ENCODE peak calls at places on chromosomes 11 and 22, in four cellular contexts. T is GM12865, V is brain microvascular endothelial cell, R is A549. W is an unnamed sample.

GRCh38 chr11:68878022-68878421 is 25.6 kb downstream of the MRPL21 start:
- DNase-seq in T (no peak), V (no peak), R (no peak), W (no peak)

GRCh38 chr11:47714554-47715081 is 551 bp downstream of the AGBL2 start:
- DNase-seq in T (peak), V (no peak), R (no peak), W (no peak)

GRCh38 chr11:26231252-26231661 is 100.7 kb upstream of the ANO3 start:
- DNase-seq in T (no peak), V (peak), R (no peak), W (no peak)

GRCh38 chr11:73237471-73238290 is 19.6 kb downstream of the P2RY2 start:
- DNase-seq in T (no peak), V (peak), R (no peak), W (no peak)

GRCh38 chr22:27681037-27681436 is 120.5 kb downstream of the MN1 start:
- DNase-seq in T (no peak), V (no peak), R (no peak), W (no peak)

GRCh38 chr11:79200398-79201070 is 240.3 kb downstream of the TENM4 start:
- DNase-seq in T (no peak), V (no peak), R (no peak), W (no peak)

GRCh38 chr11:61551630-61552029 is 29.2 kb downstream of the SYT7 start:
- DNase-seq in T (no peak), V (no peak), R (peak), W (peak)

GRCh38 chr11:35322321-35322979 is 96.9 kb downstream of the SLC1A2 start:
- DNase-seq in T (no peak), V (no peak), R (no peak), W (peak)

GRCh38 chr11:72244317-72245231 is 598 bp upstream of the PHOX2A start:
- DNase-seq in T (no peak), V (no peak), R (no peak), W (no peak)

GRCh38 chr11:73325036-73325981 is 17.2 kb downstream of the ARHGEF17 start:
- DNase-seq in T (peak), V (peak), R (no peak), W (no peak)

GRCh38 chr11:86551286-86551685 is 121.1 kb downstream of the ME3 start:
- DNase-seq in T (peak), V (peak), R (peak), W (peak)

GRCh38 chr11:8709002-8709672 is 26.5 kb downstream of the RPL27A start:
- DNase-seq in T (no peak), V (no peak), R (no peak), W (no peak)

GRCh38 chr11:66032962-66033735 is 6.9 kb upstream of the CATSPER1 start:
- DNase-seq in T (no peak), V (no peak), R (no peak), W (no peak)

GRCh38 chr11:29352273-29352672 is 664.6 kb downstream of the KCNA4 start:
- DNase-seq in T (no peak), V (no peak), R (no peak), W (no peak)

GRCh38 chr11:85725510-85726258 is 39.7 kb upstream of the CCDC89 start:
- DNase-seq in T (no peak), V (peak), R (peak), W (no peak)

GRCh38 chr22:25475554-25476022 is 88.9 kb upstream of the GRK3 start:
- DNase-seq in T (no peak), V (peak), R (no peak), W (no peak)

GRCh38 chr22:44159230-44159629 is 21.5 kb upstream of the PARVG start:
- DNase-seq in T (no peak), V (no peak), R (no peak), W (no peak)

GRCh38 chr22:36164621-36165020 is 4.1 kb upstream of the APOL3 start:
- DNase-seq in T (no peak), V (no peak), R (no peak), W (no peak)

GRCh38 chr11:119488256-119488995 is 65.5 kb upstream of the THY1 start:
- DNase-seq in T (no peak), V (no peak), R (no peak), W (no peak)

GRCh38 chr11:70367071-70367470 is 31.3 kb upstream of the CTTN start:
- DNase-seq in T (no peak), V (peak), R (no peak), W (no peak)

GRCh38 chr11:34667810-34668582 is 47.1 kb downstream of the EHF start:
- DNase-seq in T (no peak), V (no peak), R (no peak), W (no peak)

GRCh38 chr11:115408036-115408911 is 95.9 kb downstream of the CADM1 start:
- DNase-seq in T (no peak), V (no peak), R (no peak), W (no peak)

GRCh38 chr11:117823941-117824420 is 563 bp downstream of the FXYD2 start:
- DNase-seq in T (no peak), V (no peak), R (no peak), W (no peak)

GRCh38 chr11:12089473-12089872 is 20.9 kb upstream of the MICAL2 start:
- DNase-seq in T (no peak), V (no peak), R (no peak), W (no peak)

GRCh38 chr11:76620471-76620870 is 50.1 kb downstream of the LRRC32 start:
- DNase-seq in T (no peak), V (peak), R (no peak), W (no peak)

GRCh38 chr11:73625690-73626318 is 20.6 kb upstream of the PLEKHB1 start:
- DNase-seq in T (peak), V (peak), R (peak), W (peak)

GRCh38 chr11:76614471-76615183 is 55.9 kb downstream of the LRRC32 start:
- DNase-seq in T (no peak), V (no peak), R (no peak), W (no peak)

GRCh38 chr11:12826441-12826840 is 152.2 kb downstream of the TEAD1 start:
- DNase-seq in T (no peak), V (no peak), R (no peak), W (no peak)

GRCh38 chr11:66720223-66720898 is 8.7 kb downstream of the SPTBN2 start:
- DNase-seq in T (peak), V (peak), R (peak), W (peak)

GRCh38 chr11:48018561-48019229 is 38.3 kb downstream of the PTPRJ start:
- DNase-seq in T (no peak), V (no peak), R (no peak), W (no peak)

GRCh38 chr11:197741-198235 is 4.9 kb downstream of the SCGB1C1 start:
- DNase-seq in T (no peak), V (no peak), R (no peak), W (no peak)

GRCh38 chr11:121349790-121350189 is 57.2 kb downstream of the SC5D start:
- DNase-seq in T (no peak), V (no peak), R (no peak), W (no peak)

GRCh38 chr11:105706025-105706530 is 96.2 kb downstream of the GRIA4 start:
- DNase-seq in T (no peak), V (no peak), R (no peak), W (no peak)

GRCh38 chr22:49119551-49119952 is 708.1 kb downstream of the BRD1 start:
- DNase-seq in T (no peak), V (no peak), R (no peak), W (no peak)

GRCh38 chr22:28395920-28396447 is 283.7 kb downstream of the TTC28 start:
- DNase-seq in T (no peak), V (no peak), R (no peak), W (no peak)

GRCh38 chr11:118928108-118928869 is 2.6 kb upstream of the BCL9L start:
- DNase-seq in T (peak), V (peak), R (peak), W (peak)

GRCh38 chr22:42078469-42079318 is 806 bp upstream of the SMDT1 start:
- DNase-seq in T (no peak), V (no peak), R (no peak), W (no peak)

GRCh38 chr11:122920579-122920978 is 38.0 kb downstream of the JHY start:
- DNase-seq in T (no peak), V (no peak), R (no peak), W (no peak)

GRCh38 chr22:19761022-19761499 is 483 bp downstream of the TBX1 start:
- DNase-seq in T (no peak), V (no peak), R (no peak), W (no peak)

GRCh38 chr11:63643205-63643604 is 28.0 kb downstream of the ATL3 start:
- DNase-seq in T (no peak), V (no peak), R (no peak), W (no peak)

GRCh38 chr11:63635762-63636465 is 21.7 kb upstream of the PLAAT3 start:
- DNase-seq in T (peak), V (peak), R (peak), W (peak)

GRCh38 chr11:63641727-63642126 is 27.5 kb upstream of the PLAAT3 start:
- DNase-seq in T (no peak), V (no peak), R (no peak), W (no peak)

DNA sequence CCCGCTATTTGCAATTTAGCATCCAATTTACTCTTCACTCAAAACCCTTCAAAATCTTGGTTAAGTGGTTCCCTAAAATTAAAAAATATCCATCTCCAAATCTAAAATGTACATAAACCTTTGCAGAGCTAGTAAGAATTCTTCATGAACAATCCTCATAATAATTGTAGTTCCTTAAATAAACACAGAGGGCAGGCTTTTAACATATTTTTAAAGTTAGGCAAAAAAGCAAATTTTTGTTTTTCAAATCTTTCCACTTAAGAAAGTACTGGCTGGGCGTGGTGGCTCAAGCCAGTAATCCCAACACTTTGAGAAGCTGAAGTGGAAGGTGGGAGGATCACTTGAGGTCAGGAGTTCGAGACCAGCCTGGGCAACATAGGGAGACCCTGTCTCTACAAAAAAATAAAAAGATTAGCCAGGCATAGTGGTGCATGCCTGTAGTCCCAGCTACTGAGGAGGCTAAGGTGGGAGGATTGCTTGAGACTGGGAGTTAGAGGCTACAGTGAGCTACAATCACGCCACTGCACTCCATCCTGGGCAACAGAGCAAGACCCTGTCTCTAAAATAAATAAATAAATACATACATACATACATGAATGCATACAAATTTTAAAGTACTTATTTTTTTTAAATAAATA is 25.1 kb upstream of the PLAAT3 start:
- DNase-seq in T (no peak), V (no peak), R (peak), W (no peak)
- TF ChIP-seq CTCF in T (no peak), V (peak), R (peak), W (peak)

DNA sequence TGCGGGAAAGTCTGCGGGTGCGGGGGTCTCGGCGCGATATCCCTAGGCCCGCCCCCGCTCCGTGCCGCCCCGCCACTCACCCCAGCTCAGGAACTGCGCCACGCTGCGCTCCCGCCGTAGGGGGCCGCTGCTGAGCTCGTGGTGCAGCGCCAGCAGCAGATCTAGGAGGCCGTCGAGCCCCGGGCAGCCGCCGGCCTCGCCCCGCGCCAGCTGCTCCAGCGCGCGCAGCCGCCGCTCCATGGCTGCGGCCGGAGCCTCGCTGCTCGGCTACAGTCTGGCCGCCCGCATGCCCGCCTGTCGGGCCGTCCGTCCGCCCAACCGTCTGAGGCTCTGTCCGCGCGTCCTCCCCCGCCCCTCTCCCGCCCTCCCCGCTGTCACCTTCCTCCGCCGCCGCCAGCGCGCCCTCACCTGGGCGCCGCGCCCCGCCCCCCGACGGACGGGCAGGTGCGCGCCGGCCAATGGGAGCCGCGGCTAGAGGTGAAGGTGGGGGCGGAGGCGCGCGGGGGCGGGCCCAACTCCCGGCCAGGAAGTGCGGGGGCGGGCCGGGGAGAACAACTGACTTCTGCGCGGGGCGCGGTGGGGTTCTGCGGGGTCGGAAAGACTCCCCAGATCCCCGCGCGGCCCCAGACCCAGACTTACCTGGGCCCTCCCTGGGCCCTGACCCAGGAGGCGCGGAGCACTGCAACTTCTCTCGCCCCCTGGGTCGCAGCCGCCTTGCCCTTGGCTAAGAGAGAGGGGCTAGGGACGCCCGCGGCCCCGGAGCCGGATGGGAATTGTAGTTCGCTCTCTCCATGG is at the start of gene CDC42BPG:
- DNase-seq in T (peak), V (peak), R (peak), W (peak)
- TF ChIP-seq CTCF in T (peak), V (peak), R (peak), W (peak)

DNA sequence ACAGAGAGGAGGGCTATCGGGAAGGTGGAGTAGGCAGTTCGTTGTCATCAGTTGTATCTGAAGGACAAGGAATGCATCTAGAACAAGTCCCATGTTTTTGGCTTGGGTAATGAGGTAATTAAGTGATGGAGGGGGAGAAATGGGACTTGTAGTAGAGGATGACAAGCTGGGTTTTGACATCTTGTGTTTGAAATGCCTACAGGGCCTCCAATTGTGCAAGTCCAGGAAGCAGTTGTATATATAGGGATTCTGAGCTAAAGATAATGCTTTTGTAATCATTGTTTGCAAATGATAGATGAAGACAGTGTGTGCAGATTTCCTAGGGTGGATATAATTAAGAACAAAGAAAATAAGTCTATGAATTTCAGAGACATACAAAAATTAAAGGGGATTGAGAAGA is 622.9 kb downstream of the NTM start:
- DNase-seq in T (no peak), V (no peak), R (no peak), W (no peak)
- TF ChIP-seq CTCF in T (no peak), V (no peak), R (no peak), W (no peak)

DNA sequence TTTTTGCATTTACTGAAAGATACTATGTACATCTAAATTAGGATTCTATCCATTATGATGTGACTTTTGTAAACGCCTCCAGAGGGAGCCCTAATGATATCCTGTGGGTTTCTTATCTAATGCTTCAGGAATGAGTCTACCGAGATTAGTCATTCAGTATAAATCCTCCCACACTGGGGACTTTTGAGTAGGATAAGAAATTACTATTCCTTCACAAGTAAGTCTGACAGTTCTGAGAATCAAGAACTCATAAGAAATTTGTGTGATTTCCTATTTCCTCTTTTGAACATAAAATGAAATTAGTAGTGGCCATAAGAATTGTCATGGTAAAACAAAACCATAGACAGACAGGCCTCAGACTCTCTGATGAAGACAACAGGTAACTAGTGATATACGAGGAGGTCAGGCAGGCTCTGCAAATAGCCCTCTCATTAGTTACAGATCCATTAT is 10.0 kb upstream of the OR5M1 start:
- DNase-seq in T (peak), V (peak), R (peak), W (peak)
- TF ChIP-seq CTCF in T (peak), V (no peak), R (peak), W (peak)

DNA sequence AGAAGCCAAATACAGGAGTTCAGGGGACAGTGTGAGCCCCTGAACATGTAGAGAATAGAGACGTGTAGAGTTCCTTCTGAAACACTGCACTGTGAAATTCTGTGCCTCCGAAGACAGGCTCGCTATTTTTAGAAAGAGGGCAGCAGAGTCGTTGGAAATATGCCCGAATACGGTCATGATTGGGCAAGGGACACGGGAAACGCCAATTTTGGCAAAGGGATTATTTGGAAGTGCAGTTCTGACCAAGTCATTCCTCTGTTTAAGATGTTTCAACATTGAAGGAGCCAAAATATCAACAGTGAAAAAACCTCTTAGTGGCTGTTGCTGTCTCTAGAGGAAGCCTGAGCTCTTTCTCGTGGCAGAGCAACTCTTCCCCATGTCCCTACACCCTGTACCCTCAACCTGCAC is 9.5 kb upstream of the CBX6 start:
- DNase-seq in T (no peak), V (no peak), R (no peak), W (no peak)
- TF ChIP-seq CTCF in T (no peak), V (no peak), R (no peak), W (no peak)

GRCh38 chr11:127844843-127845242 is 742.5 kb downstream of the ETS1 start:
- DNase-seq in T (no peak), V (no peak), R (no peak), W (no peak)

DNA sequence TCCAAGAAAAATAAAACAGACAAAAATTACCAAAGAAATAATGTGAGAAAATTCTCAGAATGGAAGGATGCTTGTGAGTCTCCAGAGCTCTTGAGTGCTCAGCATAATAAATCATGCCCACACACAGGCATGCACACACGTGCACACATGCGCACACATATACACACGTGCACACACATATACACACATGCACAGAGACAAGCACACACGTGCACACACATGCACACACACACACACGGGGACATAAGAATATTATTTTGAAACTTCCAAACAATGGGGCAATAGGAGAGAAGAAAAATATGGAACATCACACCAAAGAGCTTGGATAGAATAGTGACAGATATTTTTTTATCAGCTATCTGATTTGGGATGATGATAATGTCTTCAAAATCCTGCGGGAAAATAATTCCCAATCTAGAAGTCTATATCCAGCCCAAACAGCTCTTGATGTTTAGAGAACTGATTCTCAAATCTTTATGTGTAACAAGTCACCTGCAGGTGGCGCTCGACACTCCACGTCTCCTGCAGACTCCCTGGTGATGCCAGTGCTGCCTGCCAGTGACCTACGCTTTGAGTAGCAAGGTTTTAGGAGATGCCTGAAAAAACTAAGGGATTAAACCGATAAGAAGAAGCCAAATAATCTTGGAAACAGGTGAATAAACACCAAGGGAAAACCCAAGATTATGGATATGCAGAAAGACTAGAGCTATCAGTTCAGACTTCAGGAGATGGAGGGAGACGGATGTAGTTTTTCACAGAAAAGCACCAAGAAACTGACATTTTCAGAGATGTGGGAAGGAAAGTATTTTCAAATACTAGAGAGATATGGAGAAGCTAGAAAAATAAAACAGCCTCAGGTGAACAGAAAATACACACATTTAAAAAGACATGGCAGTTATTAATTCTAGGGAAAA is 743.6 kb downstream of the ETS1 start:
- DNase-seq in T (peak), V (peak), R (peak), W (peak)
- TF ChIP-seq CTCF in T (peak), V (peak), R (peak), W (no peak)

GRCh38 chr11:111983187-111983986 is 41.8 kb upstream of the DLAT start:
- DNase-seq in T (no peak), V (no peak), R (no peak), W (peak)
- TF ChIP-seq CTCF in T (no peak), V (no peak), R (no peak), W (no peak)

GRCh38 chr11:83671295-83671694 is 385.1 kb upstream of the CCDC90B start:
- DNase-seq in T (no peak), V (no peak), R (no peak), W (no peak)
- TF ChIP-seq CTCF in T (peak), V (no peak), R (no peak), W (no peak)

W was measured in Calu3.